ENCODE peak calls at places on chromosome 17, in ten cellular contexts. One of them, this sample, is unnamed.

GRCh38 chr17:58153046-58153445 is 4.9 kb downstream of the OR4D1 start:
- DNase-seq in cardiac fibroblast: no peak
- DNase-seq in AG04450: no peak
- DNase-seq in A673: no peak
- DNase-seq in mucosa of descending colon: no peak
- DNase-seq in CD4-positive, alpha-beta T cell: peak; percentile 66
- DNase-seq in dorsolateral prefrontal cortex: no peak
- DNase-seq in pancreas: no peak
- DNase-seq in cardiac muscle cell: no peak
- DNase-seq in colonic mucosa: no peak
- DNase-seq in this sample: no peak

GRCh38 chr17:4635823-4636375 is 5.6 kb downstream of the ALOX15 start:
- DNase-seq in cardiac muscle cell: no peak
- DNase-seq in CD4-positive, alpha-beta T cell: no peak
- DNase-seq in A673: no peak
- DNase-seq in mucosa of descending colon: no peak
- DNase-seq in colonic mucosa: no peak
- DNase-seq in cardiac fibroblast: no peak
- DNase-seq in pancreas: no peak
- DNase-seq in dorsolateral prefrontal cortex: no peak
- DNase-seq in AG04450: no peak
- DNase-seq in this sample: no peak

GRCh38 chr17:63622571-63623390 is 564 bp downstream of the MAP3K3 start:
- DNase-seq in pancreas: peak; percentile 79
- DNase-seq in CD4-positive, alpha-beta T cell: peak; percentile 51
- DNase-seq in dorsolateral prefrontal cortex: peak; percentile 63
- DNase-seq in colonic mucosa: peak; percentile 76
- DNase-seq in AG04450: no peak
- DNase-seq in cardiac muscle cell: peak; percentile 83
- DNase-seq in A673: peak; percentile 60
- DNase-seq in cardiac fibroblast: peak; percentile 69
- DNase-seq in mucosa of descending colon: peak; percentile 86
- DNase-seq in this sample: no peak

GRCh38 chr17:1143573-1143972 is 36.2 kb downstream of the ABR start:
- DNase-seq in pancreas: no peak
- DNase-seq in A673: peak; percentile 52
- DNase-seq in cardiac fibroblast: peak; percentile 64
- DNase-seq in mucosa of descending colon: no peak
- DNase-seq in colonic mucosa: no peak
- DNase-seq in CD4-positive, alpha-beta T cell: no peak
- DNase-seq in dorsolateral prefrontal cortex: peak; percentile 46
- DNase-seq in AG04450: no peak
- DNase-seq in cardiac muscle cell: peak; percentile 71
- DNase-seq in this sample: no peak

GRCh38 chr17:35149941-35150340 is 2.3 kb downstream of the UNC45B start:
- DNase-seq in AG04450: no peak
- DNase-seq in mucosa of descending colon: no peak
- DNase-seq in CD4-positive, alpha-beta T cell: no peak
- DNase-seq in dorsolateral prefrontal cortex: no peak
- DNase-seq in A673: no peak
- DNase-seq in cardiac muscle cell: no peak
- DNase-seq in pancreas: no peak
- DNase-seq in cardiac fibroblast: no peak
- DNase-seq in colonic mucosa: no peak
- DNase-seq in this sample: no peak

GRCh38 chr17:32777436-32777835 is 99.5 kb downstream of the MYO1D start:
- DNase-seq in AG04450: no peak
- DNase-seq in cardiac muscle cell: no peak
- DNase-seq in A673: no peak
- DNase-seq in cardiac fibroblast: no peak
- DNase-seq in mucosa of descending colon: peak; percentile 46
- DNase-seq in colonic mucosa: peak; percentile 29
- DNase-seq in dorsolateral prefrontal cortex: no peak
- DNase-seq in CD4-positive, alpha-beta T cell: no peak
- DNase-seq in pancreas: no peak
- DNase-seq in this sample: no peak

GRCh38 chr17:60392845-60393702 is 1.1 kb upstream of the USP32 start:
- DNase-seq in AG04450: no peak
- DNase-seq in cardiac fibroblast: peak; percentile 86
- DNase-seq in dorsolateral prefrontal cortex: no peak
- DNase-seq in CD4-positive, alpha-beta T cell: no peak
- DNase-seq in A673: peak; percentile 66
- DNase-seq in pancreas: peak; percentile 57
- DNase-seq in cardiac muscle cell: peak; percentile 32
- DNase-seq in colonic mucosa: peak; percentile 74
- DNase-seq in mucosa of descending colon: peak; percentile 43
- DNase-seq in this sample: no peak

GRCh38 chr17:42878924-42879595 is 21.5 kb upstream of the G6PC1 start:
- DNase-seq in pancreas: no peak
- DNase-seq in CD4-positive, alpha-beta T cell: no peak
- DNase-seq in dorsolateral prefrontal cortex: no peak
- DNase-seq in cardiac fibroblast: no peak
- DNase-seq in mucosa of descending colon: no peak
- DNase-seq in colonic mucosa: no peak
- DNase-seq in AG04450: no peak
- DNase-seq in cardiac muscle cell: no peak
- DNase-seq in A673: no peak
- DNase-seq in this sample: no peak

GRCh38 chr17:46152423-46152822 is 40.8 kb downstream of the KANSL1 start:
- DNase-seq in pancreas: no peak
- DNase-seq in colonic mucosa: no peak
- DNase-seq in A673: no peak
- DNase-seq in mucosa of descending colon: no peak
- DNase-seq in cardiac muscle cell: no peak
- DNase-seq in CD4-positive, alpha-beta T cell: no peak
- DNase-seq in cardiac fibroblast: no peak
- DNase-seq in dorsolateral prefrontal cortex: no peak
- DNase-seq in AG04450: no peak
- DNase-seq in this sample: no peak

GRCh38 chr17:50249887-50250286 is 24.4 kb upstream of the TMEM92 start:
- DNase-seq in colonic mucosa: no peak
- DNase-seq in dorsolateral prefrontal cortex: no peak
- DNase-seq in cardiac fibroblast: no peak
- DNase-seq in AG04450: no peak
- DNase-seq in pancreas: no peak
- DNase-seq in cardiac muscle cell: no peak
- DNase-seq in A673: no peak
- DNase-seq in CD4-positive, alpha-beta T cell: no peak
- DNase-seq in mucosa of descending colon: no peak
- DNase-seq in this sample: no peak

GRCh38 chr17:50187741-50188520 is 13.5 kb downstream of the COL1A1 start:
- DNase-seq in colonic mucosa: no peak
- DNase-seq in A673: no peak
- DNase-seq in dorsolateral prefrontal cortex: no peak
- DNase-seq in mucosa of descending colon: no peak
- DNase-seq in cardiac fibroblast: peak; percentile 71
- DNase-seq in CD4-positive, alpha-beta T cell: no peak
- DNase-seq in pancreas: no peak
- DNase-seq in AG04450: no peak
- DNase-seq in cardiac muscle cell: no peak
- DNase-seq in this sample: no peak

GRCh38 chr17:2337811-2338657 is 733 bp downstream of the SGSM2 start:
- DNase-seq in pancreas: peak; percentile 65
- DNase-seq in cardiac fibroblast: peak; percentile 66
- DNase-seq in dorsolateral prefrontal cortex: peak; percentile 74
- DNase-seq in AG04450: no peak
- DNase-seq in CD4-positive, alpha-beta T cell: peak; percentile 37
- DNase-seq in A673: peak; percentile 77
- DNase-seq in mucosa of descending colon: peak; percentile 83
- DNase-seq in colonic mucosa: peak; percentile 69
- DNase-seq in cardiac muscle cell: peak; percentile 82
- DNase-seq in this sample: no peak

GRCh38 chr17:47013341-47013740 is 34.3 kb upstream of the RPRML start:
- DNase-seq in pancreas: no peak
- DNase-seq in cardiac muscle cell: no peak
- DNase-seq in CD4-positive, alpha-beta T cell: no peak
- DNase-seq in AG04450: no peak
- DNase-seq in cardiac fibroblast: no peak
- DNase-seq in dorsolateral prefrontal cortex: no peak
- DNase-seq in A673: no peak
- DNase-seq in mucosa of descending colon: no peak
- DNase-seq in colonic mucosa: no peak
- DNase-seq in this sample: no peak

DNA sequence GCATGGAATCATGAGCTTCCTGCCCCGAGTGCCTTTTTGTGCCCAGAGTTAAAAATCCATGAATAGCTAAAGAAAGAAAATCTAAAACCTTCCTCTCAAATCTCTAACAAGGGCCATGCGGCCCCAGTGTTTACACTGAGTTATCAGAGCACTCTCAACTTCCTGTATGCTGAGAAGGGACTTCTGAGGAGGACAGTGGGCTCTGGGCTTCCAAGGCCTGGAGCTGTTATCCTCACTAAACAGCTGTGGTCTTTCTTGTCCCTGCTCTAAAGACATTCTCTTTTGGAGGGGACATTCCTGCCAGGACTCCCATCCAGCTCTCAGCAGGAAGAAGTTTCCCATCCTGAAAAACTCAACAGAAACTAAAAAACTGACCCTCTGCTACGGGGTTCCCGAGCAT is 135.6 kb downstream of the AATF start:
- DNase-seq in colonic mucosa: no peak
- DNase-seq in cardiac fibroblast: no peak
- DNase-seq in dorsolateral prefrontal cortex: no peak
- DNase-seq in cardiac muscle cell: no peak
- DNase-seq in A673: no peak
- DNase-seq in mucosa of descending colon: no peak
- DNase-seq in AG04450: no peak
- DNase-seq in pancreas: no peak
- DNase-seq in CD4-positive, alpha-beta T cell: no peak
- DNase-seq in this sample: no peak
- TF ChIP-seq CTCF in colonic mucosa: no peak
- TF ChIP-seq CTCF in cardiac fibroblast: no peak
- TF ChIP-seq CTCF in dorsolateral prefrontal cortex: no peak
- TF ChIP-seq CTCF in cardiac muscle cell: no peak
- TF ChIP-seq CTCF in A673: no peak
- TF ChIP-seq CTCF in mucosa of descending colon: no peak
- TF ChIP-seq CTCF in AG04450: no peak
- TF ChIP-seq CTCF in pancreas: no peak
- TF ChIP-seq CTCF in CD4-positive, alpha-beta T cell: no peak
- TF ChIP-seq CTCF in this sample: no peak

GRCh38 chr17:27751622-27752490 is 48.5 kb downstream of the NOS2 start:
- DNase-seq in dorsolateral prefrontal cortex: no peak
- DNase-seq in AG04450: no peak
- DNase-seq in A673: no peak
- DNase-seq in cardiac fibroblast: no peak
- DNase-seq in mucosa of descending colon: no peak
- DNase-seq in pancreas: no peak
- DNase-seq in colonic mucosa: no peak
- DNase-seq in CD4-positive, alpha-beta T cell: no peak
- DNase-seq in cardiac muscle cell: no peak
- DNase-seq in this sample: no peak

GRCh38 chr17:27746881-27747280 is 53.4 kb downstream of the NOS2 start:
- DNase-seq in A673: no peak
- DNase-seq in AG04450: no peak
- DNase-seq in colonic mucosa: peak; percentile 10
- DNase-seq in dorsolateral prefrontal cortex: no peak
- DNase-seq in cardiac fibroblast: no peak
- DNase-seq in pancreas: no peak
- DNase-seq in CD4-positive, alpha-beta T cell: no peak
- DNase-seq in mucosa of descending colon: no peak
- DNase-seq in cardiac muscle cell: no peak
- DNase-seq in this sample: no peak

GRCh38 chr17:27748360-27748825 is 51.9 kb downstream of the NOS2 start:
- DNase-seq in AG04450: no peak
- DNase-seq in CD4-positive, alpha-beta T cell: no peak
- DNase-seq in colonic mucosa: no peak
- DNase-seq in cardiac muscle cell: no peak
- DNase-seq in pancreas: no peak
- DNase-seq in dorsolateral prefrontal cortex: no peak
- DNase-seq in mucosa of descending colon: no peak
- DNase-seq in A673: no peak
- DNase-seq in cardiac fibroblast: no peak
- DNase-seq in this sample: no peak

GRCh38 chr17:27751166-27751565 is 49.2 kb downstream of the NOS2 start:
- DNase-seq in mucosa of descending colon: no peak
- DNase-seq in colonic mucosa: no peak
- DNase-seq in pancreas: no peak
- DNase-seq in cardiac muscle cell: no peak
- DNase-seq in AG04450: no peak
- DNase-seq in A673: no peak
- DNase-seq in CD4-positive, alpha-beta T cell: no peak
- DNase-seq in dorsolateral prefrontal cortex: no peak
- DNase-seq in cardiac fibroblast: no peak
- DNase-seq in this sample: no peak

GRCh38 chr17:27747462-27748359 is 52.6 kb downstream of the NOS2 start:
- DNase-seq in CD4-positive, alpha-beta T cell: no peak
- DNase-seq in colonic mucosa: peak; percentile 12
- DNase-seq in A673: peak; percentile 10
- DNase-seq in pancreas: no peak
- DNase-seq in AG04450: no peak
- DNase-seq in cardiac fibroblast: no peak
- DNase-seq in dorsolateral prefrontal cortex: no peak
- DNase-seq in cardiac muscle cell: no peak
- DNase-seq in mucosa of descending colon: no peak
- DNase-seq in this sample: no peak
- TF ChIP-seq CTCF in CD4-positive, alpha-beta T cell: no peak
- TF ChIP-seq CTCF in colonic mucosa: no peak
- TF ChIP-seq CTCF in A673: peak; percentile 36
- TF ChIP-seq CTCF in pancreas: no peak
- TF ChIP-seq CTCF in AG04450: peak; percentile 31
- TF ChIP-seq CTCF in cardiac fibroblast: peak; percentile 30
- TF ChIP-seq CTCF in dorsolateral prefrontal cortex: no peak
- TF ChIP-seq CTCF in cardiac muscle cell: peak; percentile 32
- TF ChIP-seq CTCF in mucosa of descending colon: no peak
- TF ChIP-seq CTCF in this sample: peak; percentile 39

DNA sequence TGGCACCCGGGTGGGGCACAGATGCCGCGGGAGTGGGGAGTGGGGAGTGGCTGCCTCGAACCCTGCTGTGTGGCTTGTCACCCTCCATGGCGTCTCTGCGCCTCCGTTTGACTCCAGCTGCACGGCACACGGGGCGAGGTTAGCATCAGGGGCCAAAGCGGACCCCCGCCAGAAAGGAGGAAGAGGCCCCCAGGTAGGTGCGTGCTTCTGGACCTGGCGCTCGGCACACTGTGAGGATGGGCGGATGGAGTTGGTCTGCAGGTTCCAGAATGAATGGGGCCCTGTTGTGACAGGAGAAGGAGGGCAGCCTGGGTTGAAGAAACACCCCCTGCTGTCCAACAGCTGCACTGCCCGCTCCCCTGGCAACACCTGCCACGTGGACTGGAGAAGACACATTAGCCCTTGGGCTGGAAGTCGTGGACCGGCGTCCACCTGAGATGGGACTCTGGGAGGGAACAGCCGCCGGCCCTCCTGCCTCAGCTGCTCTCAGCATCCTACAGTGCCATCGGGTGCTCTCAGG is 9.4 kb upstream of the FASN start:
- DNase-seq in A673: no peak
- DNase-seq in cardiac fibroblast: no peak
- DNase-seq in colonic mucosa: no peak
- DNase-seq in pancreas: no peak
- DNase-seq in CD4-positive, alpha-beta T cell: no peak
- DNase-seq in mucosa of descending colon: no peak
- DNase-seq in dorsolateral prefrontal cortex: no peak
- DNase-seq in AG04450: no peak
- DNase-seq in cardiac muscle cell: no peak
- DNase-seq in this sample: no peak
- TF ChIP-seq CTCF in A673: no peak
- TF ChIP-seq CTCF in cardiac fibroblast: peak; percentile 33
- TF ChIP-seq CTCF in colonic mucosa: no peak
- TF ChIP-seq CTCF in pancreas: no peak
- TF ChIP-seq CTCF in CD4-positive, alpha-beta T cell: no peak
- TF ChIP-seq CTCF in mucosa of descending colon: no peak
- TF ChIP-seq CTCF in dorsolateral prefrontal cortex: no peak
- TF ChIP-seq CTCF in AG04450: peak; percentile 32
- TF ChIP-seq CTCF in cardiac muscle cell: peak; percentile 23
- TF ChIP-seq CTCF in this sample: peak; percentile 52

GRCh38 chr17:38868968-38869646 is 751 bp upstream of the LASP1 start:
- DNase-seq in cardiac muscle cell: peak; percentile 82
- DNase-seq in mucosa of descending colon: peak; percentile 95
- DNase-seq in AG04450: peak; percentile 77
- DNase-seq in colonic mucosa: peak; percentile 92
- DNase-seq in dorsolateral prefrontal cortex: peak; percentile 85
- DNase-seq in cardiac fibroblast: peak; percentile 92
- DNase-seq in CD4-positive, alpha-beta T cell: peak; percentile 86
- DNase-seq in A673: peak; percentile 86
- DNase-seq in pancreas: peak; percentile 96
- DNase-seq in this sample: no peak
- TF ChIP-seq CTCF in cardiac muscle cell: peak; percentile 37
- TF ChIP-seq CTCF in mucosa of descending colon: no peak
- TF ChIP-seq CTCF in AG04450: peak; percentile 36
- TF ChIP-seq CTCF in colonic mucosa: no peak
- TF ChIP-seq CTCF in dorsolateral prefrontal cortex: peak; percentile 21
- TF ChIP-seq CTCF in cardiac fibroblast: peak; percentile 25
- TF ChIP-seq CTCF in CD4-positive, alpha-beta T cell: no peak
- TF ChIP-seq CTCF in A673: peak; percentile 22
- TF ChIP-seq CTCF in pancreas: no peak
- TF ChIP-seq CTCF in this sample: peak; percentile 64

This sample was measured in chondrocyte.